ENCODE peak calls at places on chromosomes 12 and 14, in four cellular contexts. X, P, R and H are unnamed samples.

GRCh38 chr12:109743076-109743910 is 29.7 kb downstream of the FAM222A start:
- DNase-seq in X (no peak), R (no peak), P (no peak), H (no peak)

GRCh38 chr12:105228494-105228893 is 7.5 kb downstream of the APPL2 start:
- DNase-seq in X (no peak), P (no peak), R (no peak), H (no peak)

GRCh38 chr14:98798099-98798498 is 473.9 kb downstream of the BCL11B start:
- DNase-seq in P (no peak), R (no peak), X (no peak), H (no peak)

GRCh38 chr12:50314629-50315312 is 31.5 kb upstream of the LIMA1 start:
- DNase-seq in P (no peak), R (no peak), X (no peak), H (peak; percentile 17)

GRCh38 chr12:26870491-26871419 is 37.8 kb upstream of the ITPR2 start:
- DNase-seq in P (peak; percentile 19), R (no peak), X (no peak), H (peak; percentile 19)

GRCh38 chr14:94773017-94773681 is 3.2 kb upstream of the GSC start:
- DNase-seq in R (no peak), P (no peak), X (no peak), H (no peak)

GRCh38 chr12:110107369-110108281 is 16.5 kb upstream of the IFT81 start:
- DNase-seq in P (peak; percentile 19), X (no peak), R (no peak), H (no peak)

GRCh38 chr14:23612354-23612732 is 23.8 kb upstream of the DHRS2 start:
- DNase-seq in P (no peak), R (no peak), X (no peak), H (no peak)

GRCh38 chr14:81311128-81311527 is 89.0 kb downstream of the STON2 start:
- DNase-seq in P (no peak), X (no peak), R (no peak), H (no peak)

GRCh38 chr14:59343585-59343984 is 121.6 kb downstream of the GPR135 start:
- DNase-seq in X (no peak), P (no peak), R (no peak), H (no peak)

GRCh38 chr14:69750495-69750894 is 16.4 kb upstream of the SRSF5 start:
- DNase-seq in P (no peak), X (no peak), R (no peak), H (no peak)

GRCh38 chr14:94317259-94317658 is 5.9 kb downstream of the SERPINA6 start:
- DNase-seq in R (peak; percentile 75), X (no peak), P (peak; percentile 69), H (no peak)

GRCh38 chr12:121364657-121365265 is 12.6 kb upstream of the ANAPC5 start:
- DNase-seq in X (no peak), P (no peak), R (no peak), H (no peak)

GRCh38 chr12:2387051-2387834 is 334.5 kb downstream of the CACNA1C start:
- DNase-seq in R (no peak), X (no peak), P (no peak), H (no peak)

GRCh38 chr14:53055003-53055402 is 98.1 kb downstream of the DDHD1 start:
- DNase-seq in X (no peak), R (no peak), P (no peak), H (peak; percentile 68)

GRCh38 chr14:99426796-99427346 is 53.8 kb downstream of the SETD3 start:
- DNase-seq in P (no peak), X (no peak), R (no peak), H (no peak)

GRCh38 chr12:114689075-114689994 is 5.4 kb upstream of the TBX3 start:
- DNase-seq in P (no peak), R (no peak), X (no peak), H (no peak)

GRCh38 chr12:14769837-14770494 is 33.3 kb downstream of the WBP11 start:
- DNase-seq in R (peak; percentile 77), X (peak; percentile 45), P (peak; percentile 91), H (peak; percentile 88)
- TF ChIP-seq POLR2A in R (no peak), X (peak; percentile 93), P (peak; percentile 64), H (no peak)

GRCh38 chr12:80262372-80263170 is 163.2 kb downstream of the OTOGL start:
- DNase-seq in X (no peak), P (no peak), R (no peak), H (no peak)
- TF ChIP-seq POLR2A in X (no peak), P (no peak), R (no peak), H (no peak)

GRCh38 chr14:34301107-34301734 is 160.8 kb downstream of the SPTSSA start:
- DNase-seq in R (no peak), P (no peak), X (peak; percentile 30), H (peak; percentile 50)

GRCh38 chr14:34297786-34298520 is 164.1 kb downstream of the SPTSSA start:
- DNase-seq in R (no peak), X (no peak), P (no peak), H (peak; percentile 22)

GRCh38 chr14:34302654-34303053 is 159.4 kb downstream of the SPTSSA start:
- DNase-seq in P (peak; percentile 61), R (no peak), X (no peak), H (no peak)

GRCh38 chr14:34299360-34299759 is 162.7 kb downstream of the SPTSSA start:
- DNase-seq in P (no peak), R (no peak), X (no peak), H (no peak)

DNA sequence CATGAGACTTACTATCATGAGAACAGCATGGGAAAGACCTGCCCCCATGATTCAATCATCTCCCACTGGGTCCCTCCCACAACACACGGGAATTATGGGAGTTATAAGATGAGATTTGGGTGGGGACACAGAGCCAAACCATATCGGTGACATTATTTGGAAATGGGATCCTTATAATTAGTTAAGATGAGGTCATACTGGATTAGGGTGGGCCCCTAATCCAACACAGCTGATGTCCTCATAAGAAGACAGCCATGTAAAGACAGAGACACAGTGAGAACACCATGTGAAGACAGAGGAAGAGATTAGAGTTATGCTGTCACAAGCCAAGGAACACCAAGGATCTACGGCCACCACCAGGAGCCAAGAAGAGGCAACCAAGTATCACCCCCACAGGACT is 161.7 kb downstream of the SPTSSA start:
- DNase-seq in P (no peak), X (no peak), R (no peak), H (no peak)
- TF ChIP-seq POLR2A in P (no peak), X (no peak), R (no peak), H (no peak)

GRCh38 chr14:102916347-102917055 is 6.0 kb upstream of the AMN start:
- DNase-seq in X (no peak), P (no peak), R (no peak), H (no peak)

GRCh38 chr14:102915292-102916110 is 7.0 kb upstream of the AMN start:
- DNase-seq in P (no peak), R (no peak), X (no peak), H (no peak)

GRCh38 chr14:102917056-102917385 is 5.4 kb upstream of the AMN start:
- DNase-seq in X (no peak), P (peak; percentile 42), R (no peak), H (no peak)

GRCh38 chr14:102913341-102914211 is 8.9 kb upstream of the AMN start:
- DNase-seq in X (no peak), P (no peak), R (no peak), H (no peak)

GRCh38 chr14:102914474-102915291 is 7.8 kb upstream of the AMN start:
- DNase-seq in X (peak; percentile 26), P (no peak), R (no peak), H (no peak)
- TF ChIP-seq POLR2A in X (peak; percentile 44), P (no peak), R (no peak), H (no peak)

GRCh38 chr14:25053585-25053984 is 3.6 kb upstream of the STXBP6 start:
- DNase-seq in X (no peak), P (no peak), R (no peak), H (no peak)

GRCh38 chr14:25052385-25052784 is 2.4 kb upstream of the STXBP6 start:
- DNase-seq in R (no peak), P (no peak), X (no peak), H (no peak)

GRCh38 chr14:25055005-25055404 is 5.1 kb upstream of the STXBP6 start:
- DNase-seq in R (no peak), P (no peak), X (no peak), H (no peak)

GRCh38 chr14:25050494-25051170 is 685 bp upstream of the STXBP6 start:
- DNase-seq in R (no peak), X (no peak), P (no peak), H (peak; percentile 13)

DNA sequence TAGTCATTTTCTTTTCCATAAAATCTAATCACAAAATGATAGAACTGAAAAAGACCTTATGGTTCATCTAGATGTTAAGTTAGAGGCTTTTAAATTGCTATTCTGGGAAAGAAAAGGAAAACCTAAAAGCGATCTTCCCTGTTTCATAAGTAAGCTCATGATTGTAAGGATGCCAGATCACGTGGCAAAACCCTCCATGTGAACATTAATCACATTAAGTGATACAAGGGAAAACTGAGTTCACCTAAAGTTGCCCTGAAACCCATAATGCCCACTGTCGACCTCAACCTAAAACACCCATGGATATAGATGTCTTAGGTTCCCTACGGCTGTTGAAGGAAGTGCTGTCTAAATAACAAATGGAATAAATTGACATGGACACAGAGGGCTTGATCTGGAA is 3.0 kb upstream of the STXBP6 start:
- DNase-seq in X (no peak), P (no peak), R (no peak), H (no peak)
- TF ChIP-seq POLR2A in X (no peak), P (no peak), R (no peak), H (no peak)

GRCh38 chr12:112419269-112420133 is 754 bp downstream of the PTPN11 start:
- DNase-seq in X (no peak), P (peak; percentile 61), R (peak; percentile 66), H (peak; percentile 74)

GRCh38 chr12:112421363-112421762 is 2.6 kb downstream of the PTPN11 start:
- DNase-seq in P (no peak), X (no peak), R (no peak), H (no peak)

GRCh38 chr12:112418248-112418595 is 525 bp upstream of the PTPN11 start:
- DNase-seq in X (no peak), R (no peak), P (no peak), H (peak; percentile 90)

GRCh38 chr12:112420740-112421139 is 2.0 kb downstream of the PTPN11 start:
- DNase-seq in P (no peak), X (no peak), R (no peak), H (no peak)

DNA sequence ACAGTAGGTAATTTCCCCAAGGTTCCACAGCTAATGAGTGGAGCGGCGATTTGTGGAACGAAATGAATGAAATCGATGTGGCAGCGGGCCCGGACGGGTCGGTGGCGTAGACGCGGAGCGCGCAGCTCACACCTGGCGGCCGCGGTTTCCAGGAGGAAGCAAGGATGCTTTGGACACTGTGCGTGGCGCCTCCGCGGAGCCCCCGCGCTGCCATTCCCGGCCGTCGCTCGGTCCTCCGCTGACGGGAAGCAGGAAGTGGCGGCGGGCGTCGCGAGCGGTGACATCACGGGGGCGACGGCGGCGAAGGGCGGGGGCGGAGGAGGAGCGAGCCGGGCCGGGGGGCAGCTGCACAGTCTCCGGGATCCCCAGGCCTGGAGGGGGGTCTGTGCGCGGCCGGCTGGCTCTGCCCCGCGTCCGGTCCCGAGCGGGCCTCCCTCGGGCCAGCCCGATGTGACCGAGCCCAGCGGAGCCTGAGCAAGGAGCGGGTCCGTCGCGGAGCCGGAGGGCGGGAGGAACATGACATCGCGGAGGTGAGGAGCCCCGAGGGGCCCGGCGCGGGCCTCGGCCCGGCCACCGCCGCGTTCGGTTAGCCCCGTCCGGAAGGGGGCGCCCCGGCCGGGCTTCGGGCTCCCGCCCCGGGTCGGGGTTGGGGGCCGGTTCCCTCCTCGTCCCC is at the start of gene PTPN11:
- DNase-seq in X (peak; percentile 75), R (peak; percentile 80), P (peak; percentile 92), H (peak; percentile 95)
- TF ChIP-seq POLR2A in X (peak; percentile 96), R (no peak), P (peak; percentile 95), H (peak; percentile 97)

GRCh38 chr12:93563807-93564538 is 8.5 kb upstream of the SOCS2 start:
- DNase-seq in R (no peak), P (no peak), X (no peak), H (peak; percentile 20)
- TF ChIP-seq POLR2A in R (no peak), P (no peak), X (no peak), H (no peak)